ENCODE peak calls at places on chromosome 10, in four cellular contexts. S, P, Y and C are unnamed samples.

GRCh38 chr10:128163701-128164100 is 37.5 kb upstream of the MKI67 start:
- DNase-seq in S (no peak), P (no peak), Y (no peak), C (no peak)

GRCh38 chr10:122142652-122143237 is 128.4 kb upstream of the BTBD16 start:
- DNase-seq in S (no peak), P (peak), Y (no peak), C (peak)

GRCh38 chr10:90856261-90856660 is 1.6 kb downstream of the HTR7 start:
- DNase-seq in S (no peak), P (no peak), Y (no peak), C (no peak)

GRCh38 chr10:1612910-1613309 is 124.4 kb downstream of the ADARB2 start:
- DNase-seq in S (no peak), P (no peak), Y (no peak), C (no peak)

GRCh38 chr10:16436758-16437539 is at the start of gene PTER:
- DNase-seq in S (peak), P (peak), Y (peak), C (peak)

GRCh38 chr10:121418126-121418777 is 180.0 kb downstream of the FGFR2 start:
- DNase-seq in S (peak), P (no peak), Y (no peak), C (no peak)

GRCh38 chr10:97426776-97427570 is 982 bp downstream of the PGAM1 start:
- DNase-seq in S (peak), P (peak), Y (no peak), C (peak)

GRCh38 chr10:97718659-97719142 is 5.2 kb downstream of the MARVELD1 start:
- DNase-seq in S (peak), P (no peak), Y (no peak), C (peak)

GRCh38 chr10:63773962-63774361 is 252.8 kb downstream of the REEP3 start:
- DNase-seq in S (no peak), P (no peak), Y (no peak), C (no peak)

GRCh38 chr10:93458821-93459257 is 23.3 kb downstream of the MYOF start:
- DNase-seq in S (peak), P (no peak), Y (peak), C (peak)

GRCh38 chr10:8758029-8758428 is 703.5 kb downstream of the GATA3 start:
- DNase-seq in S (no peak), P (no peak), Y (no peak), C (no peak)

DNA sequence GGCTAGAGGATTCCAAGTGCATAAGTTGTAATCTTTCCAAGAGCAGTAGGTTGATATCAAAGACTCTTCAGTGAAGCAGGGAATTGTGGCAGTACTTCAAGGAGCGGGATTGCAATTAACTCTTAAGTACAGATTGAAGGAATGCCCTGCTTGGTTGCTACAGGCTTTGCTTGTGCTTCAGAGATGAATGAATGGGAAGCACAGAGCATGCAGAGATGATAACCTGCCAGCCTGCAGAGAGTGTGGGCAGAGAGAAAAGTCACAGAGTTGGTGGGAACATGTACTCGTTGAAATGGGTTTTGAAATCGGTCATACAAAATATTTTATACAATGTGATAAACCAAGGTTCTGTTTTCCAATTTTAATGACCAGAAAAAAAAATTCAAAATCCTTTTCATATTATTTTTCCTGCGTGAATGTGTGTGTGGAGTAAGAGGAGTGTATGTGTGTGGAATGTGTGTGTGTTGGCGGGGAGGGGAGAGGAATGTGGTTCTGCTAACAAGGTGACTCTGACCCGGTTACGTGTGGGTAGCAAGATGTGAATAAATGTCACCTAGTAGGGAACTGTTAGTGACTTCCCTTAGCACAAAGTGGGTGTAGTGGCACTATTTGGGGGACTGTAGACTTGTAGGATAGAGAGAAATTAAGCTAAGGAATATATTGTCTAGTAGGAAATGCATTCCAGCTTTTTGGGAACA is 697.8 kb downstream of the GATA3 start:
- DNase-seq in S (no peak), P (no peak), Y (no peak), C (peak)
- H3K4me3 ChIP-seq in S (no peak), P (no peak), Y (no peak), C (no peak)

DNA sequence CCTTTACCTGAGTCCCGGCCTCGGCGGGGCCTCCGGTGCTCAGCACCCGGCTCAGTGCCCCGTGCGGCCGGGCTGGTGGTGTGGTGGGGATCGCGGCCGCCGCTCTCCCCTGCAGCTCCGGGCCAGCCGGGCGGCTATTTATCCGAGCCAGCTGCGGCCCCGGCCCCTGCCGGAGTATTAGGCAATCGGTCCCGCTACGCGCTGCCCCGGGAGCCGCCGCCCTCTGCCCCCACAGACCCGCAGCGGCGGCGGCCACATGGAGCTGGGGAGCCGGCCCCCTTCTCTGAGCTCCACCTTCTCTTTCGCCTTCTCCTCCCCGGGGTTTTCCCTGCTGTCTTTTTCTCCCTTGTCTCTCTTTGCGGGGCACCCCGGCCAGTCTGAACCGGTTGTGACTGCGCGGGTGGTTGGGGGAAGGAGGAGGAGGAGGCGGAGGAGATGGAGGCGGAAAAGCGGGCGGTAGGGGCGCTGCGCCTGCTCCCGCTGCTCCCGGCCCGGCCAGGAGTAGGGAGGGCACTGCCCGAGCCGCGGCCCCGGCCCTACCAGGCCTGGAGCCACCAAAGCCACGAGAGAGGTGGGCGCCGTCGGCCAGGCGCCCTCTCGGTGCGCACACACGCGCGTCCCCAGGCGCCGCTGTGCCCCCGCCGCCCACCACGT is at the start of gene SLC16A9:
- DNase-seq in S (peak), P (no peak), Y (peak), C (peak)
- H3K27ac ChIP-seq in S (peak), P (no peak), Y (no peak), C (peak)

GRCh38 chr10:118166951-118167350 is 120.2 kb upstream of the RAB11FIP2 start:
- DNase-seq in S (no peak), P (no peak), Y (no peak), C (no peak)
- H2AFZ ChIP-seq in S (no peak), P (no peak), Y (no peak), C (no peak)

GRCh38 chr10:88989824-88990527 is 622 bp upstream of the FAS start:
- DNase-seq in S (peak), P (no peak), Y (peak), C (no peak)

GRCh38 chr10:88990528-88991160 is at the start of gene FAS:
- DNase-seq in S (peak), P (peak), Y (peak), C (peak)

GRCh38 chr10:88987840-88988239 is 2.8 kb upstream of the FAS start:
- DNase-seq in S (no peak), P (no peak), Y (no peak), C (no peak)

GRCh38 chr10:88991161-88991899 is 732 bp downstream of the FAS start:
- DNase-seq in S (peak), P (peak), Y (peak), C (peak)

DNA sequence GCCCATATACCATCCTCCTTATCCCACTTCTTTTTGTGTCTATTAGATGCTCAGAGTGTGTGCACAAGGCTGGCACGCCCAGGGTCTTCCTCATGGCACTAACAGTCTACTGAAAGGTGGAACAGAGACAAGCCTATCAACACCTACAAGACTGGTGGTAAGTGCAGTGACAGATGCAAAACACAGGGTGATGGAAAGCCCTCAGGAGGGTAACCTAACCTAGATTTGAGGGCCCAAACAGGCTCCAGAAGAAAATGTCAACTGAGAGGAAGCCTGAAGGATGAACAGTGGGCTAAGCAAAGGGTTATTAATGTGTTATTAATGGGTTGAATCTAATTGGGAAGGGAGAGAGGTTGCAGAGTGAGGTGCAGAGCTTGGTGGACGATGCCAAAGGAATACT is 1.2 kb upstream of the FAS start:
- DNase-seq in S (no peak), P (peak), Y (no peak), C (no peak)
- H3K4me3 ChIP-seq in S (no peak), P (peak), Y (peak), C (no peak)